ENCODE peak calls at places on chromosomes 16 and 17, in nine cellular contexts. One of them, this sample, is unnamed.

GRCh38 chr17:38908676-38909181 is 16.7 kb upstream of the LASP1NB start:
- DNase-seq in H9: no peak
- DNase-seq in CD4-positive, alpha-beta T cell: no peak
- DNase-seq in AG09309: no peak
- DNase-seq in natural killer cell: no peak
- DNase-seq in progenitor cell of endocrine pancreas: no peak
- DNase-seq in gastrocnemius medialis: no peak
- DNase-seq in CD8-positive, alpha-beta T cell: no peak
- DNase-seq in dorsolateral prefrontal cortex: no peak
- DNase-seq in this sample: no peak

GRCh38 chr17:48995871-48996695 is 1.1 kb upstream of the IGF2BP1 start:
- DNase-seq in CD8-positive, alpha-beta T cell: no peak
- DNase-seq in natural killer cell: peak
- DNase-seq in gastrocnemius medialis: no peak
- DNase-seq in AG09309: no peak
- DNase-seq in progenitor cell of endocrine pancreas: peak
- DNase-seq in dorsolateral prefrontal cortex: no peak
- DNase-seq in H9: peak
- DNase-seq in CD4-positive, alpha-beta T cell: no peak
- DNase-seq in this sample: peak

GRCh38 chr17:35376245-35376644 is 2.8 kb upstream of the SLFN11 start:
- DNase-seq in progenitor cell of endocrine pancreas: no peak
- DNase-seq in natural killer cell: no peak
- DNase-seq in dorsolateral prefrontal cortex: no peak
- DNase-seq in CD8-positive, alpha-beta T cell: no peak
- DNase-seq in H9: no peak
- DNase-seq in gastrocnemius medialis: no peak
- DNase-seq in AG09309: no peak
- DNase-seq in CD4-positive, alpha-beta T cell: no peak
- DNase-seq in this sample: no peak

GRCh38 chr16:70694088-70694487 is 8.2 kb upstream of the MTSS2 start:
- DNase-seq in CD8-positive, alpha-beta T cell: no peak
- DNase-seq in dorsolateral prefrontal cortex: no peak
- DNase-seq in gastrocnemius medialis: peak
- DNase-seq in CD4-positive, alpha-beta T cell: no peak
- DNase-seq in progenitor cell of endocrine pancreas: no peak
- DNase-seq in H9: peak
- DNase-seq in AG09309: no peak
- DNase-seq in natural killer cell: no peak
- DNase-seq in this sample: no peak

GRCh38 chr17:27360507-27360906 is 66.6 kb downstream of the WSB1 start:
- DNase-seq in dorsolateral prefrontal cortex: no peak
- DNase-seq in natural killer cell: no peak
- DNase-seq in CD4-positive, alpha-beta T cell: no peak
- DNase-seq in H9: no peak
- DNase-seq in AG09309: no peak
- DNase-seq in progenitor cell of endocrine pancreas: no peak
- DNase-seq in CD8-positive, alpha-beta T cell: no peak
- DNase-seq in gastrocnemius medialis: no peak
- DNase-seq in this sample: no peak

GRCh38 chr16:54987081-54987480 is 56.4 kb downstream of the IRX5 start:
- DNase-seq in CD8-positive, alpha-beta T cell: no peak
- DNase-seq in gastrocnemius medialis: no peak
- DNase-seq in CD4-positive, alpha-beta T cell: no peak
- DNase-seq in H9: no peak
- DNase-seq in dorsolateral prefrontal cortex: peak
- DNase-seq in natural killer cell: no peak
- DNase-seq in progenitor cell of endocrine pancreas: no peak
- DNase-seq in AG09309: no peak
- DNase-seq in this sample: no peak

GRCh38 chr16:20774703-20775362 is 11.0 kb downstream of the ACSM3 start:
- DNase-seq in CD4-positive, alpha-beta T cell: peak
- DNase-seq in CD8-positive, alpha-beta T cell: peak
- DNase-seq in natural killer cell: peak
- DNase-seq in progenitor cell of endocrine pancreas: peak
- DNase-seq in dorsolateral prefrontal cortex: no peak
- DNase-seq in AG09309: no peak
- DNase-seq in H9: peak
- DNase-seq in gastrocnemius medialis: no peak
- DNase-seq in this sample: peak

GRCh38 chr17:48724241-48725004 is 1.4 kb downstream of the PRAC2 start:
- DNase-seq in H9: peak
- DNase-seq in natural killer cell: peak
- DNase-seq in CD8-positive, alpha-beta T cell: peak
- DNase-seq in CD4-positive, alpha-beta T cell: peak
- DNase-seq in gastrocnemius medialis: peak
- DNase-seq in progenitor cell of endocrine pancreas: peak
- DNase-seq in AG09309: no peak
- DNase-seq in dorsolateral prefrontal cortex: peak
- DNase-seq in this sample: peak

GRCh38 chr16:29729116-29729521 is 16.7 kb downstream of the C16orf54 start:
- DNase-seq in CD8-positive, alpha-beta T cell: no peak
- DNase-seq in natural killer cell: no peak
- DNase-seq in H9: no peak
- DNase-seq in dorsolateral prefrontal cortex: no peak
- DNase-seq in progenitor cell of endocrine pancreas: no peak
- DNase-seq in gastrocnemius medialis: no peak
- DNase-seq in AG09309: peak
- DNase-seq in CD4-positive, alpha-beta T cell: no peak
- DNase-seq in this sample: no peak

GRCh38 chr16:25176136-25176535 is 40.6 kb upstream of the AQP8 start:
- DNase-seq in natural killer cell: no peak
- DNase-seq in dorsolateral prefrontal cortex: no peak
- DNase-seq in AG09309: no peak
- DNase-seq in CD8-positive, alpha-beta T cell: no peak
- DNase-seq in H9: no peak
- DNase-seq in CD4-positive, alpha-beta T cell: peak
- DNase-seq in progenitor cell of endocrine pancreas: no peak
- DNase-seq in gastrocnemius medialis: no peak
- DNase-seq in this sample: no peak

GRCh38 chr17:75731086-75731715 is 9.9 kb downstream of the ITGB4 start:
- DNase-seq in CD4-positive, alpha-beta T cell: no peak
- DNase-seq in gastrocnemius medialis: no peak
- DNase-seq in CD8-positive, alpha-beta T cell: no peak
- DNase-seq in H9: no peak
- DNase-seq in natural killer cell: no peak
- DNase-seq in dorsolateral prefrontal cortex: no peak
- DNase-seq in progenitor cell of endocrine pancreas: no peak
- DNase-seq in AG09309: no peak
- DNase-seq in this sample: no peak

DNA sequence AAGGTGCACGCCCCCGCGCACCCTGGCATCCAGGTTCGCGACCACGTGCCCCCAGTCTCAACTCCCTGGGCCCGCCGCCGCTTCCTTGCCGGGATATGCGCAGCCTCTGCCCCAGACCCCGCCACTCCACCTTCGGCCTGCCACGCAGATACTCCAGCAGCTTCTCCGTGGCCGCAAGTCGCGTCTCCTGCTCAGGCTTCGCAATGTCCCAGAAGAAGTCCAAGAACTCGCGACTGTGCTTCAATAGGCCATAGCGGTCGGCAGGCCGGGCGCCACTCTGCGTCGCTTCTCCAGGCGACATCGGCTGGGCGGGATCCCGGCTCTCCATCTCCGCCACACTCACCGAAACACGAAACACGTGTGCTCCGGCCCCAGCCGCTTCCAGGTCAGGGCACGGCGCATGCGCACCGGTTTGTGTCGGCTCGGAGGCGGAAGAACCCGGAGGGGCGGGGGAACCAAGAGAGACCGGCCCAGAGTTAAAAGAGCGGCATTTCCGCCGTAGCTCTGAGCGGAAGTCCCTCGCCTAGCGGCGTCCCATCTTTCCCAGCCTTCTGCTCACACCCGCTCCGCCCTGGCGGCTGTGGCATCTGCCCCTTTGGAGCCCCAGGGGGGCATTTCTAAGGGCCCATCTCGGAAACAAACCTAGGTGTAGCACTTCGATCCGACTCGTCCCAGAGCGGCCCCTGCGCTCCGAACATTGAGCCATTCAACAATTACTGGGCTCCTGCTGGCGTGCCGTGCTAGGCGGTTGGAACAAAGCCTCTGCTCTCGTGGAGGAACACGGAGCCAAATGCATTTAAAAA is at the start of gene MYBBP1A:
- DNase-seq in gastrocnemius medialis: peak
- DNase-seq in progenitor cell of endocrine pancreas: peak
- DNase-seq in H9: peak
- DNase-seq in dorsolateral prefrontal cortex: peak
- DNase-seq in CD8-positive, alpha-beta T cell: peak
- DNase-seq in AG09309: peak
- DNase-seq in natural killer cell: peak
- DNase-seq in CD4-positive, alpha-beta T cell: peak
- DNase-seq in this sample: peak
- TF ChIP-seq CTCF in gastrocnemius medialis: peak
- TF ChIP-seq CTCF in progenitor cell of endocrine pancreas: peak
- TF ChIP-seq CTCF in H9: peak
- TF ChIP-seq CTCF in dorsolateral prefrontal cortex: peak
- TF ChIP-seq CTCF in CD8-positive, alpha-beta T cell: no peak
- TF ChIP-seq CTCF in AG09309: peak
- TF ChIP-seq CTCF in natural killer cell: no peak
- TF ChIP-seq CTCF in CD4-positive, alpha-beta T cell: no peak
- TF ChIP-seq CTCF in this sample: no peak

DNA sequence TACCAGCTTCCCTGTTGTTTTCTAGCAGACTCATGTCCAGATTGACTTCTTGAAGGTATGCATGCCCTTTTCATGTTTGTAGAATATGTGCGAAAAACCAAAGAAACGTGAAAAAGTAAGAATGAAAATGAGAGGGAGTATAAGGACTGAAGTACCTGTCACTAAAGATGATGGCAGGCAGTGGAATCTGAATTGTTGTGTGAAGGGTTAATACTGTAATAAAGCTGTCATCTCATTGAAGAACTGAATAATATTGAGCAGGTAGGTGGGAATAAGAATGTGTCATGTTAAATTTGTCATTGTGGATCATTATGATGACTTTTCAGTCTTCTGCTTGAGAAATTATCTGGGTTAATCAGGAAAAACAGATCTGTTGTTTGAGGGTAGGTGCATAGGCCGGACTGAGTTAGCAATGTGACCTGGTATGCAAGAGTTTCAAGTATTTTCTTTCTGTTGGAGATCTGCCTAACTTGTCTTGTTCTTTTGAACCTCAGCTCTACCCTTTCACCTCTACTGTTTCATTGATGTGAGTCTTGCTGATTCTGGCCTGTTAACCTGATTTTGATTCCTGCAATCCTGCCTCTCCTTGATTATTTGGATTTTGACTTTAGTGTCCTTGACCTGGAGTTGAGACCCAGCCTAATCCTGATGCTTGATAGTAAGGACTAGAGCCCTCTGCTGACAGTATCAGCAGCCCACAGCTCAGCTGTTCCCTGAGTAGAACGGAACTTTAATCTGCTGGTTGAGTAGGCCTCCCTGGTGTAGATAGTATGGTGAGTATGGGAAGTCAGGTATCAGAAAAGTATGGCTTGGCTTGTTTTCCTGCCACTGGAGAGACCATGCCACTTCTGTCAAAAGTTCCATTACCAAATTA is 64.6 kb downstream of the MAP2K4 start:
- DNase-seq in dorsolateral prefrontal cortex: no peak
- DNase-seq in CD8-positive, alpha-beta T cell: no peak
- DNase-seq in AG09309: no peak
- DNase-seq in progenitor cell of endocrine pancreas: no peak
- DNase-seq in H9: no peak
- DNase-seq in natural killer cell: no peak
- DNase-seq in CD4-positive, alpha-beta T cell: no peak
- DNase-seq in gastrocnemius medialis: no peak
- DNase-seq in this sample: no peak
- TF ChIP-seq CTCF in dorsolateral prefrontal cortex: no peak
- TF ChIP-seq CTCF in CD8-positive, alpha-beta T cell: no peak
- TF ChIP-seq CTCF in AG09309: no peak
- TF ChIP-seq CTCF in progenitor cell of endocrine pancreas: no peak
- TF ChIP-seq CTCF in H9: peak
- TF ChIP-seq CTCF in natural killer cell: no peak
- TF ChIP-seq CTCF in CD4-positive, alpha-beta T cell: no peak
- TF ChIP-seq CTCF in gastrocnemius medialis: no peak
- TF ChIP-seq CTCF in this sample: no peak

GRCh38 chr17:18157354-18157985 is 26.2 kb upstream of the ALKBH5 start:
- DNase-seq in AG09309: no peak
- DNase-seq in progenitor cell of endocrine pancreas: no peak
- DNase-seq in H9: no peak
- DNase-seq in CD4-positive, alpha-beta T cell: no peak
- DNase-seq in gastrocnemius medialis: no peak
- DNase-seq in dorsolateral prefrontal cortex: no peak
- DNase-seq in CD8-positive, alpha-beta T cell: no peak
- DNase-seq in natural killer cell: no peak
- DNase-seq in this sample: no peak

GRCh38 chr17:18156976-18157280 is 26.7 kb upstream of the ALKBH5 start:
- DNase-seq in natural killer cell: no peak
- DNase-seq in progenitor cell of endocrine pancreas: no peak
- DNase-seq in CD8-positive, alpha-beta T cell: no peak
- DNase-seq in gastrocnemius medialis: no peak
- DNase-seq in CD4-positive, alpha-beta T cell: no peak
- DNase-seq in H9: no peak
- DNase-seq in AG09309: no peak
- DNase-seq in dorsolateral prefrontal cortex: no peak
- DNase-seq in this sample: no peak

GRCh38 chr17:18158022-18158600 is 25.5 kb upstream of the ALKBH5 start:
- DNase-seq in progenitor cell of endocrine pancreas: peak
- DNase-seq in CD4-positive, alpha-beta T cell: peak
- DNase-seq in gastrocnemius medialis: peak
- DNase-seq in AG09309: no peak
- DNase-seq in natural killer cell: peak
- DNase-seq in CD8-positive, alpha-beta T cell: peak
- DNase-seq in dorsolateral prefrontal cortex: peak
- DNase-seq in H9: peak
- DNase-seq in this sample: peak

GRCh38 chr17:18155179-18155578 is 28.4 kb upstream of the ALKBH5 start:
- DNase-seq in AG09309: no peak
- DNase-seq in natural killer cell: no peak
- DNase-seq in H9: no peak
- DNase-seq in CD8-positive, alpha-beta T cell: no peak
- DNase-seq in CD4-positive, alpha-beta T cell: no peak
- DNase-seq in gastrocnemius medialis: no peak
- DNase-seq in dorsolateral prefrontal cortex: no peak
- DNase-seq in progenitor cell of endocrine pancreas: no peak
- DNase-seq in this sample: no peak

GRCh38 chr17:18156171-18156975 is 27.3 kb upstream of the ALKBH5 start:
- DNase-seq in CD8-positive, alpha-beta T cell: no peak
- DNase-seq in natural killer cell: no peak
- DNase-seq in progenitor cell of endocrine pancreas: no peak
- DNase-seq in dorsolateral prefrontal cortex: no peak
- DNase-seq in CD4-positive, alpha-beta T cell: no peak
- DNase-seq in H9: no peak
- DNase-seq in gastrocnemius medialis: no peak
- DNase-seq in AG09309: no peak
- DNase-seq in this sample: no peak
- TF ChIP-seq CTCF in CD8-positive, alpha-beta T cell: no peak
- TF ChIP-seq CTCF in natural killer cell: no peak
- TF ChIP-seq CTCF in progenitor cell of endocrine pancreas: no peak
- TF ChIP-seq CTCF in dorsolateral prefrontal cortex: no peak
- TF ChIP-seq CTCF in CD4-positive, alpha-beta T cell: no peak
- TF ChIP-seq CTCF in H9: no peak
- TF ChIP-seq CTCF in gastrocnemius medialis: no peak
- TF ChIP-seq CTCF in AG09309: peak
- TF ChIP-seq CTCF in this sample: no peak

DNA sequence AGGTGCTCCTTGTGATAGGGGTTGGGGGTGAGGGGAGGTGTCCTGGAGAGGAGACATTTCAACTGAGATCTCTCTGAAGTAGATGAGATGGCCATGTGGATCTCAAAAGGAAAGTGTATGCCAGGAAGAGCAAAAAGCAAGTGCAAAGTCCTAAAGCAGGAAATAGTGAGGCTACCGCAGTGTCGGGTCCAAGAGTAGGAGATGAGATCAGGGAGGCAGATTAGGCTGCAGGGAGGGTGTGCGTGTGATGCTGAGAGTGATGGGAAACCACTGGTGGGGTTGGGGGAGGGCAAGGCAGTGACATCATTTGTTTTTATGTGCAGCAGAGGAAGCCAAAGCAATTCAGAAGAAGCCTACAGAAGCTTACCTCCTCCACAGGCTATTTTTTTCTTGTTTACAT is 28.5 kb downstream of the CDH13 start:
- DNase-seq in progenitor cell of endocrine pancreas: no peak
- DNase-seq in CD8-positive, alpha-beta T cell: peak
- DNase-seq in AG09309: peak
- DNase-seq in H9: no peak
- DNase-seq in natural killer cell: peak
- DNase-seq in dorsolateral prefrontal cortex: no peak
- DNase-seq in CD4-positive, alpha-beta T cell: peak
- DNase-seq in gastrocnemius medialis: no peak
- DNase-seq in this sample: no peak
- TF ChIP-seq CTCF in progenitor cell of endocrine pancreas: no peak
- TF ChIP-seq CTCF in CD8-positive, alpha-beta T cell: no peak
- TF ChIP-seq CTCF in AG09309: no peak
- TF ChIP-seq CTCF in H9: no peak
- TF ChIP-seq CTCF in natural killer cell: no peak
- TF ChIP-seq CTCF in dorsolateral prefrontal cortex: no peak
- TF ChIP-seq CTCF in CD4-positive, alpha-beta T cell: no peak
- TF ChIP-seq CTCF in gastrocnemius medialis: no peak
- TF ChIP-seq CTCF in this sample: no peak

This sample was measured in activated B cell treated with CpG ODN at 0.5 μM for 24 hours.